ENCODE peak calls at places on chromosomes 7 and 10, in ten cellular contexts. L, E, V, W, K, C, Y, G, H and J are unnamed samples.

GRCh38 chr10:25175527-25176420 is 973 bp downstream of the GPR158 start:
- DNase-seq in L (peak), E (no peak), V (no peak), W (peak), K (no peak), C (peak), Y (peak), G (no peak), H (no peak), J (no peak)

GRCh38 chr7:77439572-77439971 is 23.4 kb upstream of the GSAP start:
- DNase-seq in L (peak), E (no peak), V (no peak), W (no peak), K (peak), C (no peak), Y (peak), G (peak), H (no peak), J (no peak)

GRCh38 chr10:11604742-11605650 is 6.5 kb downstream of the USP6NL start:
- DNase-seq in L (no peak), E (no peak), V (no peak), W (no peak), K (no peak), C (no peak), Y (no peak), G (no peak), H (no peak), J (no peak)

GRCh38 chr10:14191871-14192270 is 138.9 kb downstream of the FRMD4A start:
- DNase-seq in L (no peak), E (no peak), V (no peak), W (no peak), K (no peak), C (no peak), Y (no peak), G (no peak), H (no peak), J (no peak)

GRCh38 chr7:113796557-113796956 is 122.3 kb downstream of the PPP1R3A start:
- DNase-seq in L (no peak), E (peak), V (no peak), W (no peak), K (no peak), C (no peak), Y (peak), G (no peak), H (peak), J (peak)

GRCh38 chr10:78972947-78973900 is 95.5 kb upstream of the ZMIZ1 start:
- DNase-seq in L (peak), E (peak), V (peak), W (no peak), K (peak), C (no peak), Y (peak), G (peak), H (peak), J (peak)

GRCh38 chr7:117019287-117019686 is 66.0 kb downstream of the ST7 start:
- DNase-seq in L (no peak), E (no peak), V (no peak), W (no peak), K (no peak), C (no peak), Y (no peak), G (no peak), H (no peak), J (no peak)

GRCh38 chr7:142459557-142459963 is 201.7 kb upstream of the PRSS58 start:
- DNase-seq in L (no peak), E (peak), V (no peak), W (peak), K (no peak), C (no peak), Y (peak), G (peak), H (peak), J (peak)

GRCh38 chr7:17521437-17521836 is 223.0 kb downstream of the AHR start:
- DNase-seq in L (no peak), E (no peak), V (no peak), W (no peak), K (no peak), C (no peak), Y (no peak), G (no peak), H (no peak), J (no peak)

GRCh38 chr7:159370-160270 is 32.8 kb upstream of the FAM20C start:
- DNase-seq in L (no peak), E (no peak), V (peak), W (no peak), K (no peak), C (peak), Y (no peak), G (no peak), H (no peak), J (no peak)

GRCh38 chr10:77139145-77139692 is 498.4 kb downstream of the KCNMA1 start:
- DNase-seq in L (no peak), E (no peak), V (no peak), W (no peak), K (no peak), C (no peak), Y (no peak), G (no peak), H (no peak), J (no peak)

GRCh38 chr7:117645456-117646181 is 165.8 kb downstream of the CFTR start:
- DNase-seq in L (no peak), E (peak), V (no peak), W (no peak), K (no peak), C (no peak), Y (no peak), G (no peak), H (no peak), J (no peak)

GRCh38 chr10:42428534-42428933 is 209.8 kb downstream of the ZNF33B start:
- DNase-seq in L (no peak), E (no peak), V (no peak), W (no peak), K (no peak), C (no peak), Y (peak), G (no peak), H (no peak), J (peak)

GRCh38 chr7:17185690-17186070 is 112.8 kb upstream of the AHR start:
- DNase-seq in L (no peak), E (peak), V (no peak), W (no peak), K (no peak), C (no peak), Y (no peak), G (no peak), H (peak), J (peak)

GRCh38 chr10:69766161-69766910 is 35.4 kb upstream of the COL13A1 start:
- DNase-seq in L (peak), E (no peak), V (no peak), W (no peak), K (peak), C (no peak), Y (no peak), G (no peak), H (no peak), J (no peak)

GRCh38 chr10:37789590-37789989 is 67.8 kb downstream of the ZNF248 start:
- DNase-seq in L (no peak), E (no peak), V (no peak), W (no peak), K (no peak), C (no peak), Y (no peak), G (no peak), H (no peak), J (no peak)

GRCh38 chr10:108904163-108904878 is 1019.0 kb downstream of the XPNPEP1 start:
- DNase-seq in L (no peak), E (peak), V (no peak), W (no peak), K (no peak), C (no peak), Y (no peak), G (no peak), H (no peak), J (no peak)

DNA sequence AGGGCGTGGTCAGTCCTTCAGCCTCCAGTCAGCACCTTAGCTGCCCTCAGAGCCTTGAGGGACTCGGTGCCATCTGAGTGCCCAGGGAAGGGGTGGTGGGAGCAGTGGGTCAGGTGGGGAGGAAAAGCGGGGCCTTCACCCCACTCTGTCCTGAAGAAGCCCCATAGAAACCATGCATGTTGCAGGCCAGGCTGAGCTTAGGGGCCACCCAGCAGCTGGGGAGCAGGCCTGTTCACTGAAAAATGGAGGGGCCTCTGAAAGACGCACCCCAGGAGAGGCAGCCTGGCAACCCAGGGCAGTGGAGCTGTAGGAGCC is 144.3 kb downstream of the GRID1 start:
- DNase-seq in L (no peak), E (no peak), V (peak), W (no peak), K (no peak), C (no peak), Y (no peak), G (no peak), H (no peak), J (no peak)
- TF ChIP-seq CTCF in L (no peak), E (no peak), V (no peak), W (no peak), K (no peak), C (no peak), Y (no peak), G (no peak), H (no peak), J (no peak)

GRCh38 chr7:55548295-55548731 is 24.0 kb downstream of the VOPP1 start:
- DNase-seq in L (no peak), E (no peak), V (no peak), W (no peak), K (no peak), C (no peak), Y (no peak), G (no peak), H (no peak), J (no peak)
- TF ChIP-seq CTCF in L (no peak), E (no peak), V (no peak), W (no peak), K (no peak), C (no peak), Y (no peak), G (no peak), H (no peak), J (no peak)

GRCh38 chr7:121000091-121000983 is 11.8 kb downstream of the CPED1 start:
- DNase-seq in L (no peak), E (no peak), V (no peak), W (no peak), K (no peak), C (no peak), Y (no peak), G (no peak), H (no peak), J (no peak)
- TF ChIP-seq CTCF in L (no peak), E (no peak), V (no peak), W (no peak), K (no peak), C (no peak), Y (no peak), G (no peak), H (no peak), J (no peak)

GRCh38 chr7:7330997-7331396 is 148.7 kb downstream of the C1GALT1 start:
- DNase-seq in L (no peak), E (no peak), V (no peak), W (no peak), K (no peak), C (no peak), Y (peak), G (no peak), H (no peak), J (no peak)
- TF ChIP-seq CTCF in L (no peak), E (no peak), V (no peak), W (no peak), K (no peak), C (peak), Y (peak), G (peak), H (no peak), J (no peak)

GRCh38 chr7:151091431-151091830 is 5.2 kb downstream of the AGAP3 start:
- DNase-seq in L (no peak), E (no peak), V (no peak), W (no peak), K (no peak), C (no peak), Y (peak), G (no peak), H (no peak), J (no peak)
- TF ChIP-seq CTCF in L (peak), E (peak), V (peak), W (peak), K (peak), C (peak), Y (peak), G (peak), H (peak), J (peak)

GRCh38 chr10:4650572-4650971 is 175.4 kb upstream of the AKR1E2 start:
- DNase-seq in L (no peak), E (no peak), V (no peak), W (no peak), K (no peak), C (no peak), Y (no peak), G (no peak), H (no peak), J (peak)
- TF ChIP-seq CTCF in L (no peak), E (no peak), V (no peak), W (no peak), K (no peak), C (peak), Y (no peak), G (no peak), H (no peak), J (no peak)

GRCh38 chr7:94848992-94849576 is 58.3 kb upstream of the PPP1R9A start:
- DNase-seq in L (no peak), E (no peak), V (no peak), W (no peak), K (no peak), C (peak), Y (no peak), G (no peak), H (no peak), J (no peak)
- TF ChIP-seq CTCF in L (no peak), E (no peak), V (no peak), W (no peak), K (no peak), C (no peak), Y (no peak), G (no peak), H (no peak), J (no peak)

GRCh38 chr7:95596183-95597135 is at the start of gene PDK4:
- DNase-seq in L (peak), E (no peak), V (peak), W (peak), K (peak), C (no peak), Y (peak), G (peak), H (no peak), J (no peak)
- TF ChIP-seq CTCF in L (no peak), E (no peak), V (no peak), W (no peak), K (no peak), C (no peak), Y (no peak), G (no peak), H (no peak), J (no peak)

DNA sequence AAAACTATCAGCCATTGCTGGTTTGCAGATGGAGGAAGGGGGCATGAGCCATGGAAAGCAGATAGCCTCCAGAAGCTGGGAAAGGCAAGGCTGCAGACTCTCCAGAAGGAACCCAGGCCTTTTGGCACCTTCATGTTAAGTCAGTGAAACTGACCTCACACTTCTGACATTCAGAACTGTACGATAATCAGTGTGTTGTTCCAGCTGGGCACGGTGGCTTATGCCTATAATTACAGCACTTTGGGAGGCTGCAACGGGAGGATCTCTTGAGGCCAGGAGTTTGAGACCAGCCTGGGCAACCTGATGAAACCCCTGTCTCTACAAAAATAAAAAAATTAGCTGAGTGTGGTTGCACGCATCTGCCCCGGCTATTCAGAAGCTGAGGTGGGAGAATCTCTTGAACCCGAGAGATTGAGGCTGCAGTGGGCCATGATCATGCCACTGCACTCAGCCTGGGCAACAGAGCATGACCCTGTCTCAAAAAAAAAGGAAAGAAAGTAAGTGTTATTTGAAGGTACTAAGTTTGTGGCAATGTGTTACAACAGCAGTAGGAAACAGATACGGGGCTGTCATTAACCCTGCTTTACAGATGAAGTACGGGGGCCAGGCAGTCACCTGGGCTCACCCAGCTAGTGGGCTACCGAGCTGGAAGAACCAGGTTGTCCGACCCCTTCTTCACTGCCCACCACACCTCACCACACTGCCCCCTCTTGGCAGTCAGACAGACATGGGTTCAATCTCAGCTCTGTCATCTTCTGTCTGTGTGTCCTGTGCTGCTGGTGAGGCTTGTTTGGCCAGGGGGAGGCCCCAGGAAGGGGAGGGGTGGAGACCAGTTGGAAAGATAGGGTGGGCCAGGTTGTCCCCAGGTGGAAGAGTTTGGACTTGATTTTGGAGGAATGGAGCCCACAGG is 18.3 kb downstream of the CHST3 start:
- DNase-seq in L (no peak), E (no peak), V (peak), W (no peak), K (no peak), C (no peak), Y (no peak), G (no peak), H (no peak), J (no peak)
- TF ChIP-seq CTCF in L (no peak), E (no peak), V (no peak), W (no peak), K (no peak), C (peak), Y (peak), G (no peak), H (no peak), J (no peak)

DNA sequence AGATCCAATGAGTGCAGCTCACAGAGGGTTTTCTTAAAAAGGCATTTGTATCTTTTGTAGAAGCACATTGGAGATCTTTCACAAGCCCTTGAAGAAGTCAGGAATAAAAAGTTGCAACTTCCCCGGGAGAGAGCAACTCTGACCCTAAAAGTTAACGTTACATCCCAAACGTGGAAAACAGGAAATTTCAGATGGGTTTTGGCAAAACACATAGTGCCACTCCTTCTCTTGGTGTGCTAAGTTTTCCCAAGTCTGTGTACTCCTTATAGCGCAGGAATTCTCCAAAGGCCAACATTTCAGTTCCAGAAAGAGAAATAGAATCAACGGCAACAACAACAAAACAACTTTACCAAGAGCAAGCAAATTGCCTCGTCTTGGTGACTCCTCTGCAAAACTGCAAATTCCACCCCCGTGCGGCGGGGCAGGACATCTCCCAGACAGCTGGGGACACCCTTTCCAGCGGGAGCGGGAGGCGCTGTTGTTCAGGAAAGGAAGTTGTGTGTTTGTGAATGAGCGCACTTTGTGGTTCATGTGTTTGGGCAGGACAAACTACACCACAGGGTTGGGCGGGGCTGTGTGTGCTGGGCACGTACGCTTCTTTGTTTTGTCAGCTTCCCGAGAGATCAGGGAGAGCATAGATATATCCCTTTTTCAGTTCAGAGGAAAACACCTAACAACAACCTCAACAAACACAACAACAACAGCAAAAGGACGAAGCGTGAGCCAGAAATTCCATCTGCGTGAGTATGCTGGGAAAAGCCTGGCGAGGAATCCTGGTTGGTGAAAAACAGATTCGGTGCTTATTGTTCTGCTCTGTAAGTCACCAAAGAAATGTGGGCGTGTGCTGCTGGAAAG is 294.7 kb upstream of the PITRM1 start:
- DNase-seq in L (peak), E (peak), V (peak), W (no peak), K (peak), C (no peak), Y (peak), G (no peak), H (peak), J (peak)
- TF ChIP-seq CTCF in L (peak), E (peak), V (peak), W (no peak), K (peak), C (peak), Y (peak), G (peak), H (no peak), J (peak)